ENCODE peak calls at places on chromosomes 6 and 20, in seven cellular contexts. E, S, C, F, D, T and A are unnamed samples.

GRCh38 chr6:132919028-132919427 is 104.7 kb downstream of the RPS12 start:
- DNase-seq in T (no peak), C (no peak), D (no peak), S (no peak), E (no peak), F (no peak), A (peak; percentile 36)

GRCh38 chr20:4956200-4956810 is 45.0 kb downstream of the SLC23A2 start:
- DNase-seq in D (no peak), T (peak; percentile 63), E (peak; percentile 17), F (no peak), S (no peak), C (no peak), A (peak; percentile 75)

GRCh38 chr6:32113386-32114352 is 4.5 kb upstream of the TNXB start:
- DNase-seq in E (peak; percentile 91), D (no peak), T (peak; percentile 39), S (no peak), F (no peak), C (no peak), A (peak; percentile 94)

GRCh38 chr20:59404749-59405148 is 104.3 kb downstream of the EDN3 start:
- DNase-seq in S (no peak), D (no peak), F (no peak), T (no peak), C (no peak), E (no peak), A (no peak)

GRCh38 chr20:49179368-49180277 is 8.5 kb downstream of the STAU1 start:
- DNase-seq in S (no peak), C (no peak), F (no peak), D (no peak), T (no peak), E (no peak), A (no peak)

GRCh38 chr20:46820682-46821081 is 74.0 kb upstream of the EYA2 start:
- DNase-seq in E (no peak), F (no peak), T (no peak), C (no peak), S (no peak), D (no peak), A (no peak)

GRCh38 chr20:48025061-48025515 is 239.8 kb upstream of the SULF2 start:
- DNase-seq in T (peak; percentile 94), S (no peak), C (no peak), D (no peak), E (peak; percentile 90), F (no peak), A (peak; percentile 29)

GRCh38 chr6:166907871-166908806 is 48.2 kb downstream of the RNASET2 start:
- DNase-seq in T (no peak), E (no peak), S (no peak), F (no peak), C (no peak), D (no peak), A (no peak)

GRCh38 chr20:4064118-4064962 is 49.0 kb upstream of the RNF24 start:
- DNase-seq in S (no peak), C (no peak), F (no peak), T (peak; percentile 84), D (no peak), E (peak; percentile 90), A (peak; percentile 93)

GRCh38 chr20:33262658-33263065 is 20.4 kb upstream of the BPIFB1 start:
- DNase-seq in T (peak; percentile 63), S (no peak), F (no peak), C (no peak), E (peak; percentile 45), D (no peak), A (peak; percentile 53)

GRCh38 chr6:17156966-17157365 is 55.1 kb downstream of the STMND1 start:
- DNase-seq in C (no peak), E (no peak), F (no peak), D (no peak), T (no peak), S (no peak), A (no peak)

GRCh38 chr6:117233146-117233545 is 32.2 kb upstream of the VGLL2 start:
- DNase-seq in F (no peak), C (no peak), D (no peak), E (no peak), S (no peak), T (no peak), A (no peak)

GRCh38 chr6:74447013-74447412 is 751.0 kb downstream of the CD109 start:
- DNase-seq in D (no peak), S (no peak), C (no peak), T (peak; percentile 33), F (no peak), E (no peak), A (peak; percentile 44)

GRCh38 chr6:137981758-137982157 is 114.7 kb downstream of the TNFAIP3 start:
- DNase-seq in T (no peak), D (no peak), E (no peak), F (no peak), S (no peak), C (no peak), A (no peak)

GRCh38 chr6:15435468-15435867 is 189.6 kb downstream of the JARID2 start:
- DNase-seq in D (no peak), C (no peak), E (no peak), T (no peak), S (no peak), F (no peak), A (no peak)

GRCh38 chr20:59583428-59584277 is 20.7 kb upstream of the PHACTR3 start:
- DNase-seq in D (no peak), S (no peak), E (peak; percentile 42), F (no peak), T (no peak), C (no peak), A (no peak)